ENCODE peak calls at places on chromosomes 12 and 14, in five cellular contexts. One of them, this sample, is unnamed.
A peak's percentile ranks its signal among the peaks of the same experiment; 100 is the strongest.

GRCh38 chr12:117576053-117576452 is 214.6 kb upstream of the NOS1 start:
- DNase-seq in endothelial cell of umbilical vein: no peak
- DNase-seq in thoracic aorta: no peak
- DNase-seq in ovary: no peak
- DNase-seq in RWPE2: no peak
- DNase-seq in this sample: no peak

GRCh38 chr12:22312336-22312735 is 22.2 kb downstream of the ST8SIA1 start:
- DNase-seq in endothelial cell of umbilical vein: no peak
- DNase-seq in ovary: no peak
- DNase-seq in thoracic aorta: no peak
- DNase-seq in RWPE2: no peak
- DNase-seq in this sample: no peak

GRCh38 chr12:33438025-33438772 is 1.4 kb downstream of the SYT10 start:
- DNase-seq in thoracic aorta: no peak
- DNase-seq in endothelial cell of umbilical vein: no peak
- DNase-seq in ovary: no peak
- DNase-seq in RWPE2: peak; percentile 24
- DNase-seq in this sample: no peak

GRCh38 chr12:54650409-54650808 is 2.2 kb upstream of the DCD start:
- DNase-seq in RWPE2: no peak
- DNase-seq in thoracic aorta: no peak
- DNase-seq in endothelial cell of umbilical vein: no peak
- DNase-seq in ovary: no peak
- DNase-seq in this sample: no peak

GRCh38 chr12:57892232-57892987 is 45.9 kb upstream of the CTDSP2 start:
- DNase-seq in thoracic aorta: no peak
- DNase-seq in RWPE2: no peak
- DNase-seq in ovary: no peak
- DNase-seq in endothelial cell of umbilical vein: no peak
- DNase-seq in this sample: no peak

GRCh38 chr14:64584185-64584584 is 34.4 kb downstream of the PPP1R36 start:
- DNase-seq in thoracic aorta: no peak
- DNase-seq in endothelial cell of umbilical vein: no peak
- DNase-seq in ovary: no peak
- DNase-seq in RWPE2: no peak
- DNase-seq in this sample: no peak

GRCh38 chr12:75981773-75982564 is 49.6 kb downstream of the PHLDA1 start:
- DNase-seq in ovary: no peak
- DNase-seq in endothelial cell of umbilical vein: peak; percentile 68
- DNase-seq in thoracic aorta: no peak
- DNase-seq in RWPE2: no peak
- DNase-seq in this sample: no peak

GRCh38 chr12:96234591-96235496 is 40.7 kb downstream of the ELK3 start:
- DNase-seq in thoracic aorta: no peak
- DNase-seq in endothelial cell of umbilical vein: no peak
- DNase-seq in RWPE2: peak; percentile 53
- DNase-seq in ovary: no peak
- DNase-seq in this sample: no peak

GRCh38 chr12:131091976-131092691 is 138.4 kb downstream of the ADGRD1 start:
- DNase-seq in ovary: peak; percentile 9
- DNase-seq in RWPE2: peak; percentile 36
- DNase-seq in thoracic aorta: no peak
- DNase-seq in endothelial cell of umbilical vein: no peak
- DNase-seq in this sample: no peak

GRCh38 chr14:42555365-42555764 is 948.7 kb downstream of the LRFN5 start:
- DNase-seq in ovary: no peak
- DNase-seq in thoracic aorta: no peak
- DNase-seq in endothelial cell of umbilical vein: no peak
- DNase-seq in RWPE2: no peak
- DNase-seq in this sample: no peak

GRCh38 chr14:106060576-106060975 is 534.2 kb downstream of the TMEM121 start:
- DNase-seq in ovary: no peak
- DNase-seq in RWPE2: no peak
- DNase-seq in endothelial cell of umbilical vein: no peak
- DNase-seq in thoracic aorta: no peak
- DNase-seq in this sample: no peak

GRCh38 chr12:106594447-106594846 is 11.6 kb downstream of the RFX4 start:
- DNase-seq in RWPE2: no peak
- DNase-seq in endothelial cell of umbilical vein: no peak
- DNase-seq in thoracic aorta: no peak
- DNase-seq in ovary: no peak
- DNase-seq in this sample: no peak

GRCh38 chr12:126095748-126096510 is 1030.7 kb downstream of the AACS start:
- DNase-seq in thoracic aorta: no peak
- DNase-seq in RWPE2: no peak
- DNase-seq in endothelial cell of umbilical vein: no peak
- DNase-seq in ovary: no peak
- DNase-seq in this sample: no peak

GRCh38 chr12:96239711-96240234 is 45.6 kb downstream of the ELK3 start:
- DNase-seq in ovary: no peak
- DNase-seq in thoracic aorta: no peak
- DNase-seq in endothelial cell of umbilical vein: no peak
- DNase-seq in RWPE2: peak; percentile 40
- DNase-seq in this sample: no peak

GRCh38 chr12:110039085-110039807 is 9.1 kb downstream of the C12orf76 start:
- DNase-seq in thoracic aorta: peak; percentile 10
- DNase-seq in ovary: no peak
- DNase-seq in RWPE2: no peak
- DNase-seq in endothelial cell of umbilical vein: peak; percentile 74
- DNase-seq in this sample: peak; percentile 18

GRCh38 chr14:104660597-104660996 is 28.8 kb upstream of the INF2 start:
- DNase-seq in endothelial cell of umbilical vein: no peak
- DNase-seq in ovary: no peak
- DNase-seq in RWPE2: no peak
- DNase-seq in thoracic aorta: no peak
- DNase-seq in this sample: no peak

GRCh38 chr12:74899031-74899829 is 310.4 kb downstream of the KCNC2 start:
- DNase-seq in endothelial cell of umbilical vein: no peak
- DNase-seq in ovary: no peak
- DNase-seq in RWPE2: no peak
- DNase-seq in thoracic aorta: no peak
- DNase-seq in this sample: no peak

GRCh38 chr12:93577222-93577621 is 4.7 kb downstream of the SOCS2 start:
- DNase-seq in thoracic aorta: no peak
- DNase-seq in RWPE2: no peak
- DNase-seq in ovary: no peak
- DNase-seq in endothelial cell of umbilical vein: no peak
- DNase-seq in this sample: no peak

GRCh38 chr12:92538970-92539749 is 163.6 kb upstream of the PLEKHG7 start:
- DNase-seq in thoracic aorta: no peak
- DNase-seq in RWPE2: no peak
- DNase-seq in ovary: no peak
- DNase-seq in endothelial cell of umbilical vein: peak; percentile 95
- DNase-seq in this sample: no peak

GRCh38 chr14:30443368-30444007 is 115.5 kb upstream of the G2E3 start:
- DNase-seq in thoracic aorta: no peak
- DNase-seq in RWPE2: no peak
- DNase-seq in ovary: no peak
- DNase-seq in endothelial cell of umbilical vein: peak; percentile 2
- DNase-seq in this sample: no peak

GRCh38 chr12:21637985-21638891 is 19.4 kb downstream of the LDHB start:
- DNase-seq in RWPE2: no peak
- DNase-seq in endothelial cell of umbilical vein: no peak
- DNase-seq in ovary: no peak
- DNase-seq in thoracic aorta: no peak
- DNase-seq in this sample: no peak

GRCh38 chr14:89936654-89937185 is 17.8 kb downstream of the EFCAB11 start:
- DNase-seq in RWPE2: no peak
- DNase-seq in endothelial cell of umbilical vein: no peak
- DNase-seq in ovary: no peak
- DNase-seq in thoracic aorta: no peak
- DNase-seq in this sample: no peak

GRCh38 chr14:102085503-102085902 is 1.3 kb downstream of the HSP90AA1 start:
- DNase-seq in ovary: no peak
- DNase-seq in thoracic aorta: no peak
- DNase-seq in RWPE2: no peak
- DNase-seq in endothelial cell of umbilical vein: no peak
- DNase-seq in this sample: no peak

GRCh38 chr12:108299980-108300696 is 39.0 kb downstream of the CMKLR1 start:
- DNase-seq in RWPE2: no peak
- DNase-seq in ovary: no peak
- DNase-seq in endothelial cell of umbilical vein: no peak
- DNase-seq in thoracic aorta: no peak
- DNase-seq in this sample: no peak

GRCh38 chr12:88153959-88154358 is 11.9 kb downstream of the TMTC3 start:
- DNase-seq in thoracic aorta: no peak
- DNase-seq in endothelial cell of umbilical vein: peak; percentile 62
- DNase-seq in RWPE2: no peak
- DNase-seq in ovary: no peak
- DNase-seq in this sample: no peak

GRCh38 chr12:2284857-2285256 is 232.1 kb downstream of the CACNA1C start:
- DNase-seq in RWPE2: no peak
- DNase-seq in thoracic aorta: no peak
- DNase-seq in ovary: peak; percentile 77
- DNase-seq in endothelial cell of umbilical vein: peak; percentile 31
- DNase-seq in this sample: no peak

GRCh38 chr12:2286461-2287131 is 233.8 kb downstream of the CACNA1C start:
- DNase-seq in thoracic aorta: no peak
- DNase-seq in RWPE2: no peak
- DNase-seq in endothelial cell of umbilical vein: no peak
- DNase-seq in ovary: no peak
- DNase-seq in this sample: no peak

GRCh38 chr12:2284321-2284813 is 231.6 kb downstream of the CACNA1C start:
- DNase-seq in thoracic aorta: no peak
- DNase-seq in ovary: no peak
- DNase-seq in RWPE2: no peak
- DNase-seq in endothelial cell of umbilical vein: no peak
- DNase-seq in this sample: no peak

GRCh38 chr12:2286051-2286450 is 233.3 kb downstream of the CACNA1C start:
- DNase-seq in thoracic aorta: no peak
- DNase-seq in ovary: no peak
- DNase-seq in endothelial cell of umbilical vein: no peak
- DNase-seq in RWPE2: no peak
- DNase-seq in this sample: no peak

GRCh38 chr12:2285462-2285861 is 232.7 kb downstream of the CACNA1C start:
- DNase-seq in RWPE2: no peak
- DNase-seq in thoracic aorta: no peak
- DNase-seq in ovary: no peak
- DNase-seq in endothelial cell of umbilical vein: no peak
- DNase-seq in this sample: no peak
- H3K4me1 ChIP-seq in RWPE2: no peaks in the 10 kb centered on the region
- H3K4me1 ChIP-seq in thoracic aorta: peaks cover 86% of the 10 kb centered on the region
- H3K4me1 ChIP-seq in ovary: peaks cover 4% of the 10 kb centered on the region
- H3K4me1 ChIP-seq in endothelial cell of umbilical vein: no peaks in the 10 kb centered on the region
- H3K4me1 ChIP-seq in this sample: no peaks in the 10 kb centered on the region

GRCh38 chr12:103838254-103838914 is 2.6 kb downstream of the NT5DC3 start:
- DNase-seq in RWPE2: no peak
- DNase-seq in ovary: no peak
- DNase-seq in thoracic aorta: no peak
- DNase-seq in endothelial cell of umbilical vein: no peak
- DNase-seq in this sample: no peak
- H3K4me3 ChIP-seq in RWPE2: no peak overlapping the region
- H3K4me3 ChIP-seq in ovary: peak overlapping the region; percentile 87
- H3K4me3 ChIP-seq in thoracic aorta: peak overlapping the region; percentile 99
- H3K4me3 ChIP-seq in endothelial cell of umbilical vein: no peak overlapping the region
- H3K4me3 ChIP-seq in this sample: no peak overlapping the region

GRCh38 chr14:97270308-97270707 is 473.1 kb downstream of the VRK1 start:
- DNase-seq in ovary: no peak
- DNase-seq in endothelial cell of umbilical vein: no peak
- DNase-seq in RWPE2: no peak
- DNase-seq in thoracic aorta: no peak
- DNase-seq in this sample: no peak
- H3K27me3 ChIP-seq in ovary: no peaks in the 10 kb centered on the region
- H3K27me3 ChIP-seq in endothelial cell of umbilical vein: no peaks in the 10 kb centered on the region
- H3K27me3 ChIP-seq in RWPE2: peaks cover 14% of the 10 kb centered on the region
- H3K27me3 ChIP-seq in thoracic aorta: no peaks in the 10 kb centered on the region
- H3K27me3 ChIP-seq in this sample: no peaks in the 10 kb centered on the region

GRCh38 chr12:15778126-15778525 is 11.1 kb downstream of the EPS8 start:
- DNase-seq in thoracic aorta: no peak
- DNase-seq in ovary: no peak
- DNase-seq in RWPE2: no peak
- DNase-seq in endothelial cell of umbilical vein: no peak
- DNase-seq in this sample: no peak

GRCh38 chr12:15776532-15776931 is 12.7 kb downstream of the EPS8 start:
- DNase-seq in thoracic aorta: no peak
- DNase-seq in endothelial cell of umbilical vein: no peak
- DNase-seq in ovary: no peak
- DNase-seq in RWPE2: no peak
- DNase-seq in this sample: no peak

GRCh38 chr12:15772405-15773018 is 16.7 kb downstream of the EPS8 start:
- DNase-seq in endothelial cell of umbilical vein: peak; percentile 29
- DNase-seq in thoracic aorta: no peak
- DNase-seq in RWPE2: no peak
- DNase-seq in ovary: no peak
- DNase-seq in this sample: no peak

GRCh38 chr12:15777355-15778012 is 11.7 kb downstream of the EPS8 start:
- DNase-seq in endothelial cell of umbilical vein: no peak
- DNase-seq in thoracic aorta: no peak
- DNase-seq in ovary: no peak
- DNase-seq in RWPE2: no peak
- DNase-seq in this sample: no peak

GRCh38 chr12:15774819-15775218 is 14.4 kb downstream of the EPS8 start:
- DNase-seq in RWPE2: no peak
- DNase-seq in ovary: no peak
- DNase-seq in thoracic aorta: no peak
- DNase-seq in endothelial cell of umbilical vein: no peak
- DNase-seq in this sample: no peak
- H3K4me1 ChIP-seq in RWPE2: no peaks in the 10 kb centered on the region
- H3K4me1 ChIP-seq in ovary: peaks cover 7% of the 10 kb centered on the region
- H3K4me1 ChIP-seq in thoracic aorta: peaks cover 49% of the 10 kb centered on the region
- H3K4me1 ChIP-seq in endothelial cell of umbilical vein: no peaks in the 10 kb centered on the region
- H3K4me1 ChIP-seq in this sample: no peaks in the 10 kb centered on the region

GRCh38 chr14:69152944-69153847 is at the start of gene DCAF5:
- DNase-seq in thoracic aorta: peak; percentile 76
- DNase-seq in endothelial cell of umbilical vein: peak; percentile 89
- DNase-seq in ovary: peak; percentile 90
- DNase-seq in RWPE2: peak; percentile 97
- DNase-seq in this sample: peak; percentile 87

GRCh38 chr14:69153848-69154208 is 909 bp upstream of the DCAF5 start:
- DNase-seq in endothelial cell of umbilical vein: peak; percentile 49
- DNase-seq in ovary: peak; percentile 36
- DNase-seq in thoracic aorta: no peak
- DNase-seq in RWPE2: no peak
- DNase-seq in this sample: no peak

GRCh38 chr14:69156224-69156623 is 3.3 kb upstream of the DCAF5 start:
- DNase-seq in endothelial cell of umbilical vein: no peak
- DNase-seq in ovary: no peak
- DNase-seq in thoracic aorta: no peak
- DNase-seq in RWPE2: no peak
- DNase-seq in this sample: no peak

GRCh38 chr14:69152181-69152943 is 557 bp downstream of the DCAF5 start:
- DNase-seq in thoracic aorta: no peak
- DNase-seq in RWPE2: peak; percentile 68
- DNase-seq in ovary: no peak
- DNase-seq in endothelial cell of umbilical vein: peak; percentile 40
- DNase-seq in this sample: peak; percentile 44

DNA sequence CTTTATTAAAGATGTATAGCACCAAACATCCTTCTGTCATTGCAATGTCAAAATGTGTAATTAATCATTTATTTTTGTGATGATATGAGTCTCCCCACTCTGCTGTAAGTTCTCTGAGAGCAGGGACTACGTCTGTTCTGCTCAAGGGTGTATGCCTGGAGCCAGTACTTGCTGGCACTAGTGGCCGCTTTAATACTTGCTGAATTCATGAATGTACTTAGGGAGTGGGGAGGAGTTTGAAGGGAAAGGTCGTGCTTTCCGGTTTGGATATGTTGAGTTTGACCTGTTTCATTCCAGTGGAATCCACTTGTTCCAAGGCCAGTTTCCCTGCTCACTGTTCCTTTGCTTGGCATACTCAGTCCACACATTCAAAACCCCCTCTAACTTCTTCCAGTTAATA is 1.9 kb upstream of the DCAF5 start:
- DNase-seq in RWPE2: no peak
- DNase-seq in ovary: no peak
- DNase-seq in thoracic aorta: peak; percentile 5
- DNase-seq in endothelial cell of umbilical vein: peak; percentile 24
- DNase-seq in this sample: no peak
- H3K4me3 ChIP-seq in RWPE2: no peak overlapping the region
- H3K4me3 ChIP-seq in ovary: no peak overlapping the region
- H3K4me3 ChIP-seq in thoracic aorta: no peak overlapping the region
- H3K4me3 ChIP-seq in endothelial cell of umbilical vein: no peak overlapping the region
- H3K4me3 ChIP-seq in this sample: no peak overlapping the region